ENCODE peak calls at places on chromosomes 12 and 14, in five cellular contexts. One of them, this sample, is unnamed.

GRCh38 chr12:19695244-19696098 is 256.2 kb downstream of the AEBP2 start:
- DNase-seq in tibial artery: no peak
- DNase-seq in colonic mucosa: no peak
- DNase-seq in GM13977: no peak
- DNase-seq in D721Med: no peak
- DNase-seq in this sample: no peak

GRCh38 chr12:49583361-49584094 is 15.6 kb upstream of the MCRS1 start:
- DNase-seq in D721Med: no peak
- DNase-seq in GM13977: no peak
- DNase-seq in tibial artery: no peak
- DNase-seq in colonic mucosa: no peak
- DNase-seq in this sample: no peak

GRCh38 chr14:106436310-106436905 is 910.0 kb downstream of the TMEM121 start:
- DNase-seq in D721Med: no peak
- DNase-seq in colonic mucosa: peak
- DNase-seq in GM13977: no peak
- DNase-seq in tibial artery: no peak
- DNase-seq in this sample: no peak

GRCh38 chr14:74238974-74239847 is at the start of gene VSX2:
- DNase-seq in GM13977: no peak
- DNase-seq in colonic mucosa: no peak
- DNase-seq in tibial artery: no peak
- DNase-seq in D721Med: no peak
- DNase-seq in this sample: no peak

GRCh38 chr14:95052016-95052585 is 105.2 kb downstream of the DICER1 start:
- DNase-seq in tibial artery: no peak
- DNase-seq in D721Med: no peak
- DNase-seq in GM13977: no peak
- DNase-seq in colonic mucosa: no peak
- DNase-seq in this sample: no peak

GRCh38 chr12:90978117-90978770 is 23.3 kb upstream of the CCER1 start:
- DNase-seq in tibial artery: no peak
- DNase-seq in colonic mucosa: no peak
- DNase-seq in D721Med: no peak
- DNase-seq in GM13977: peak
- DNase-seq in this sample: no peak

GRCh38 chr12:29970501-29970900 is 186.8 kb upstream of the TMTC1 start:
- DNase-seq in colonic mucosa: no peak
- DNase-seq in tibial artery: no peak
- DNase-seq in D721Med: no peak
- DNase-seq in GM13977: no peak
- DNase-seq in this sample: no peak

GRCh38 chr14:24072436-24072835 is 1.1 kb downstream of the CPNE6 start:
- DNase-seq in D721Med: no peak
- DNase-seq in tibial artery: no peak
- DNase-seq in GM13977: no peak
- DNase-seq in colonic mucosa: no peak
- DNase-seq in this sample: no peak

GRCh38 chr12:13404631-13405473 is 208.3 kb downstream of the EMP1 start:
- DNase-seq in colonic mucosa: peak
- DNase-seq in GM13977: no peak
- DNase-seq in D721Med: no peak
- DNase-seq in tibial artery: no peak
- DNase-seq in this sample: no peak

GRCh38 chr14:76186318-76187027 is 34.8 kb downstream of the GPATCH2L start:
- DNase-seq in colonic mucosa: no peak
- DNase-seq in GM13977: peak
- DNase-seq in tibial artery: no peak
- DNase-seq in D721Med: no peak
- DNase-seq in this sample: no peak

GRCh38 chr14:100415226-100415625 is 92.1 kb downstream of the SLC25A47 start:
- DNase-seq in GM13977: no peak
- DNase-seq in D721Med: no peak
- DNase-seq in tibial artery: no peak
- DNase-seq in colonic mucosa: no peak
- DNase-seq in this sample: no peak

GRCh38 chr14:41423503-41423902 is 183.2 kb upstream of the LRFN5 start:
- DNase-seq in D721Med: no peak
- DNase-seq in tibial artery: no peak
- DNase-seq in GM13977: no peak
- DNase-seq in colonic mucosa: no peak
- DNase-seq in this sample: no peak

GRCh38 chr12:58795825-58796224 is 124.5 kb downstream of the LRIG3 start:
- DNase-seq in D721Med: no peak
- DNase-seq in colonic mucosa: no peak
- DNase-seq in GM13977: no peak
- DNase-seq in tibial artery: no peak
- DNase-seq in this sample: no peak

GRCh38 chr14:51395361-51395849 is 155.4 kb downstream of the TMX1 start:
- DNase-seq in D721Med: no peak
- DNase-seq in GM13977: no peak
- DNase-seq in colonic mucosa: no peak
- DNase-seq in tibial artery: no peak
- DNase-seq in this sample: no peak

GRCh38 chr12:27869567-27869966 is 89.5 kb upstream of the MANSC4 start:
- DNase-seq in colonic mucosa: no peak
- DNase-seq in tibial artery: no peak
- DNase-seq in D721Med: no peak
- DNase-seq in GM13977: no peak
- DNase-seq in this sample: no peak

GRCh38 chr14:74596747-74597456 is 15.1 kb downstream of the LTBP2 start:
- DNase-seq in D721Med: no peak
- DNase-seq in tibial artery: no peak
- DNase-seq in colonic mucosa: no peak
- DNase-seq in GM13977: no peak
- DNase-seq in this sample: no peak

GRCh38 chr14:59376691-59377090 is 88.5 kb downstream of the GPR135 start:
- DNase-seq in colonic mucosa: no peak
- DNase-seq in GM13977: no peak
- DNase-seq in tibial artery: no peak
- DNase-seq in D721Med: no peak
- DNase-seq in this sample: no peak

GRCh38 chr14:76090611-76091010 is 61.1 kb upstream of the GPATCH2L start:
- DNase-seq in GM13977: no peak
- DNase-seq in D721Med: no peak
- DNase-seq in tibial artery: no peak
- DNase-seq in colonic mucosa: no peak
- DNase-seq in this sample: no peak

GRCh38 chr14:104550849-104551728 is 28.5 kb upstream of the C14orf180 start:
- DNase-seq in colonic mucosa: no peak
- DNase-seq in tibial artery: no peak
- DNase-seq in D721Med: no peak
- DNase-seq in GM13977: no peak
- DNase-seq in this sample: no peak

GRCh38 chr12:32290411-32290810 is 108.9 kb upstream of the FGD4 start:
- DNase-seq in tibial artery: no peak
- DNase-seq in colonic mucosa: no peak
- DNase-seq in D721Med: no peak
- DNase-seq in GM13977: no peak
- DNase-seq in this sample: no peak

GRCh38 chr12:32281098-32281497 is 118.3 kb upstream of the FGD4 start:
- DNase-seq in colonic mucosa: no peak
- DNase-seq in D721Med: no peak
- DNase-seq in tibial artery: no peak
- DNase-seq in GM13977: no peak
- DNase-seq in this sample: no peak

GRCh38 chr12:32284561-32284960 is 114.8 kb upstream of the FGD4 start:
- DNase-seq in D721Med: no peak
- DNase-seq in tibial artery: no peak
- DNase-seq in colonic mucosa: no peak
- DNase-seq in GM13977: no peak
- DNase-seq in this sample: no peak

DNA sequence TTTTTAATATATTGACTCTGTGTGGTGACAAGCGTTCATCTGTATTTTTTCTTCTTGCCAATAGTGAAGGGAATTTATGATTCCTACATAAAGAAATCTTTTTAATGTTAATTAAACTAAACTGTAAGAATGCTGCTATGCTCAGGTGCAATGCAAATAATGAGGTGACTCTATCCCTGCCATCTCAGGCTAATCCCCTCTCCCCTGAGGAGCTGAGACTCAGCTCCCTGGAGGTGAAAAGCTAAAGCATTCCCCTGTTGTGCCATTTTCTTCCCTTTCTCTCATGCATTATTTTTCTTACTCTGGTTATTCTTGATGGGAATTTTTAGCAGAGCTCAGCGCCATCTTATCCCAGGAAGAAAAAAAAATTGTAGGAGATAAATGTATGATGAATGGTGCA is 113.9 kb upstream of the FGD4 start:
- DNase-seq in colonic mucosa: no peak
- DNase-seq in GM13977: no peak
- DNase-seq in D721Med: no peak
- DNase-seq in tibial artery: no peak
- DNase-seq in this sample: no peak
- TF ChIP-seq CTCF in colonic mucosa: no peak
- TF ChIP-seq CTCF in GM13977: no peak
- TF ChIP-seq CTCF in D721Med: no peak
- TF ChIP-seq CTCF in tibial artery: no peak
- TF ChIP-seq CTCF in this sample: no peak

GRCh38 chr12:53843545-53843944 is 91.8 kb upstream of the CISTR start:
- DNase-seq in GM13977: no peak
- DNase-seq in D721Med: no peak
- DNase-seq in tibial artery: no peak
- DNase-seq in colonic mucosa: no peak
- DNase-seq in this sample: no peak

GRCh38 chr12:53844989-53845836 is 93.4 kb upstream of the HOXC13 start:
- DNase-seq in tibial artery: no peak
- DNase-seq in colonic mucosa: no peak
- DNase-seq in GM13977: no peak
- DNase-seq in D721Med: no peak
- DNase-seq in this sample: no peak

GRCh38 chr12:53840316-53840715 is 88.5 kb upstream of the CISTR start:
- DNase-seq in D721Med: no peak
- DNase-seq in tibial artery: no peak
- DNase-seq in GM13977: no peak
- DNase-seq in colonic mucosa: no peak
- DNase-seq in this sample: no peak

GRCh38 chr12:53845932-53846331 is 92.7 kb upstream of the HOXC13 start:
- DNase-seq in tibial artery: no peak
- DNase-seq in GM13977: no peak
- DNase-seq in colonic mucosa: no peak
- DNase-seq in D721Med: no peak
- DNase-seq in this sample: no peak

GRCh38 chr12:53842686-53843085 is 90.9 kb upstream of the CISTR start:
- DNase-seq in tibial artery: no peak
- DNase-seq in GM13977: no peak
- DNase-seq in D721Med: no peak
- DNase-seq in colonic mucosa: no peak
- DNase-seq in this sample: no peak
- TF ChIP-seq CTCF in tibial artery: no peak
- TF ChIP-seq CTCF in GM13977: no peak
- TF ChIP-seq CTCF in D721Med: no peak
- TF ChIP-seq CTCF in colonic mucosa: no peak
- TF ChIP-seq CTCF in this sample: no peak

GRCh38 chr12:6372403-6373003 is 2.9 kb downstream of the SCNN1A start:
- DNase-seq in tibial artery: peak
- DNase-seq in GM13977: no peak
- DNase-seq in colonic mucosa: no peak
- DNase-seq in D721Med: no peak
- DNase-seq in this sample: peak

GRCh38 chr12:6369916-6370575 is 5.3 kb downstream of the SCNN1A start:
- DNase-seq in GM13977: no peak
- DNase-seq in colonic mucosa: no peak
- DNase-seq in D721Med: no peak
- DNase-seq in tibial artery: no peak
- DNase-seq in this sample: no peak

GRCh38 chr12:6373022-6373787 is 2.2 kb downstream of the SCNN1A start:
- DNase-seq in D721Med: no peak
- DNase-seq in GM13977: no peak
- DNase-seq in tibial artery: no peak
- DNase-seq in colonic mucosa: peak
- DNase-seq in this sample: no peak

GRCh38 chr12:6370576-6370935 is 4.8 kb downstream of the SCNN1A start:
- DNase-seq in GM13977: no peak
- DNase-seq in tibial artery: no peak
- DNase-seq in D721Med: no peak
- DNase-seq in colonic mucosa: no peak
- DNase-seq in this sample: no peak

GRCh38 chr12:6370994-6371754 is 4.2 kb downstream of the SCNN1A start:
- DNase-seq in D721Med: no peak
- DNase-seq in GM13977: no peak
- DNase-seq in tibial artery: no peak
- DNase-seq in colonic mucosa: peak
- DNase-seq in this sample: peak
- TF ChIP-seq CTCF in D721Med: no peak
- TF ChIP-seq CTCF in GM13977: no peak
- TF ChIP-seq CTCF in tibial artery: no peak
- TF ChIP-seq CTCF in colonic mucosa: no peak
- TF ChIP-seq CTCF in this sample: no peak

GRCh38 chr14:29800961-29801360 is 126.7 kb downstream of the PRKD1 start:
- DNase-seq in colonic mucosa: no peak
- DNase-seq in GM13977: no peak
- DNase-seq in tibial artery: no peak
- DNase-seq in D721Med: no peak
- DNase-seq in this sample: no peak
- TF ChIP-seq CTCF in colonic mucosa: no peak
- TF ChIP-seq CTCF in GM13977: no peak
- TF ChIP-seq CTCF in tibial artery: peak
- TF ChIP-seq CTCF in D721Med: no peak
- TF ChIP-seq CTCF in this sample: no peak

This sample was measured in activated CD8-positive, alpha-beta T cell treated with anti-CD3 and anti-CD28 coated beads for 36 hours.